ENCODE peak calls at places on chromosomes 1 and 21, in four cellular contexts. R, K, X and O are unnamed samples.

GRCh38 chr21:26116456-26117011 is 54.0 kb downstream of the APP start:
- DNase-seq in R (peak; percentile 97), K (no peak), X (no peak), O (no peak)

GRCh38 chr1:19400875-19401854 is 84.2 kb downstream of the CAPZB start:
- DNase-seq in R (peak; percentile 82), K (no peak), X (no peak), O (peak; percentile 35)

GRCh38 chr1:233656032-233656620 is 42.2 kb downstream of the KCNK1 start:
- DNase-seq in R (no peak), K (no peak), X (no peak), O (no peak)

GRCh38 chr1:112926858-112927257 is 29.1 kb downstream of the SLC16A1 start:
- DNase-seq in R (no peak), K (no peak), X (no peak), O (no peak)

GRCh38 chr1:55425310-55425930 is 210.3 kb upstream of the USP24 start:
- DNase-seq in R (peak; percentile 28), K (no peak), X (no peak), O (no peak)

GRCh38 chr1:78091215-78091813 is 45.5 kb downstream of the GIPC2 start:
- DNase-seq in R (peak; percentile 6), K (no peak), X (no peak), O (no peak)

GRCh38 chr1:94633051-94633450 is 91.5 kb upstream of the F3 start:
- DNase-seq in R (no peak), K (no peak), X (no peak), O (no peak)

GRCh38 chr21:39137248-39138186 is 45.7 kb downstream of the PSMG1 start:
- DNase-seq in R (peak; percentile 90), K (no peak), X (no peak), O (no peak)

GRCh38 chr1:63674238-63674864 is 81.1 kb downstream of the PGM1 start:
- DNase-seq in R (peak; percentile 91), K (no peak), X (no peak), O (peak; percentile 92)

GRCh38 chr1:164907666-164908065 is 348.7 kb downstream of the PBX1 start:
- DNase-seq in R (peak; percentile 89), K (no peak), X (no peak), O (no peak)

GRCh38 chr1:59265622-59266021 is 31.3 kb upstream of the FGGY start:
- DNase-seq in R (no peak), K (no peak), X (no peak), O (no peak)

GRCh38 chr1:8970870-8971337 is 25.2 kb downstream of the CA6 start:
- DNase-seq in R (no peak), K (no peak), X (no peak), O (no peak)

GRCh38 chr1:78255849-78256248 is 210.1 kb downstream of the GIPC2 start:
- DNase-seq in R (no peak), K (no peak), X (no peak), O (no peak)

GRCh38 chr1:121522061-121522759 is 337.4 kb downstream of the SRGAP2C start:
- DNase-seq in R (no peak), K (no peak), X (no peak), O (no peak)

GRCh38 chr1:154179951-154180687 is 11.8 kb downstream of the TPM3 start:
- DNase-seq in R (peak; percentile 78), K (no peak), X (no peak), O (no peak)
- H3K4me3 ChIP-seq in R (no peak overlapping the region), K (peak overlapping the region; percentile 73), X (peak overlapping the region; percentile 9), O (no peak overlapping the region)

GRCh38 chr1:155932085-155932484 is 2.1 kb downstream of the KHDC4 start:
- DNase-seq in R (peak; percentile 48), K (no peak), X (no peak), O (no peak)

GRCh38 chr1:155933591-155934096 is 569 bp downstream of the KHDC4 start:
- DNase-seq in R (no peak), K (no peak), X (no peak), O (no peak)

GRCh38 chr1:155929057-155929456 is 5.2 kb downstream of the KHDC4 start:
- DNase-seq in R (no peak), K (no peak), X (no peak), O (no peak)

GRCh38 chr1:155932487-155932886 is 1.7 kb downstream of the KHDC4 start:
- DNase-seq in R (no peak), K (no peak), X (no peak), O (no peak)

DNA sequence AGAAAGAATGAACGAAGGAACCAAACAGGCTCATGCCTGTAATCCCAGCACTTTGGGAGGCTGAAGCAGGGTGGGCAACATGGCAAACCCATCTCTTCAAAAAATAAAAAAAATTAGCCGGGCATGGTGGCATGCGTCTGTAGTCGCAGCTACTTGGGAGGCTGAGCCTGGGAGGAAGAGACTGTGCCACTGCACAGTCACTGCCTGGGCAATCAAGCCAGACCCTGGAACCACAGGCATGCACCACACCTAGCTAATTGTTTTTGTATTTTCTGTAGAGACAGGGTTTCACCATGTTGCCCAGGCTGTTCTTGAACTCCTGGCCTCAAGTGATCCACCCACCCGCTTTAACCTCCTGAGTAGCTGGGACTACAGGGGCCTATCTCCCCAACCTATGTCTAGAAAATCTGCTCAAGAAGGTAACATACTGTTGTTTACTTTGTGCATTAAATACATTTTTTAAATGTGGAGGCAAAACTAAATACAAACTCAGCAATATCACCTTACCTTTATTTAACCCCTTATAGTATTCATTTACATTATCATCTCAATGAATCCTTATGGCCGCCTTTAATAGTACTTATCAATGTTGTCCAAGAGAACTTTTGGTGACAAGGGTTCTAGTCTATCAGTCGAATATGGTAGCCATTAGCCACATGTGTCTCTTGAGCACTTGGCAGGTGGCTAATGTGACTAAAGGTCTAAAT is 2.7 kb downstream of the KHDC4 start:
- DNase-seq in R (no peak), K (no peak), X (no peak), O (no peak)
- H3K27me3 ChIP-seq in R (no peaks in the 10 kb centered on the region), K (no peaks in the 10 kb centered on the region), X (no peaks in the 10 kb centered on the region), O (no peaks in the 10 kb centered on the region)

GRCh38 chr1:72122099-72122893 is 160.0 kb downstream of the NEGR1 start:
- DNase-seq in R (no peak), K (no peak), X (no peak), O (no peak)
- H3K27ac ChIP-seq in R (no peak overlapping the region), K (peak overlapping the region; percentile 48), X (no peak overlapping the region), O (no peak overlapping the region)

GRCh38 chr1:27634982-27635362 is at the start of gene FGR:
- DNase-seq in R (no peak), K (no peak), X (no peak), O (no peak)
- H3K4me3 ChIP-seq in R (peak within 1 kb of the TSS; percentile 11), K (peak within 1 kb of the TSS; percentile 55), X (peak within 1 kb of the TSS; percentile 56), O (peak within 1 kb of the TSS; percentile 57)

DNA sequence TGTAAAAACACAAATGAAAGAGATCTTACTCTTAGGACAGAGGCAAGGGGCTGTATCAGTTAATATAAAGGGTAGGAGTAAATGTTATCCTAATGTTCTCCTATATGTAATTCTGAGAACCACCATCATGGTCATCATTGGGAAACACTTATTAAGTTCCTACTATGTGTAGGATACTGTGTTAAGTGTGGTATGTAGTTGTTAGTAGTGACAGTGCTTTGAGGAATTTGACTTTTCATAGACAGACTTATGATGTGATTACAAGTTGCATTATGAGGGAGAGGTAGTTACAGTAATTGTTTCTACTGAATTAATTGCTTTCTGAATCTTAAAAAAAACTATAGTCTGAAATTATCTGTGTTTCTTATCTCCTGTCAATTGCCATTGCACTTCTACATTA is 51.8 kb upstream of the PGD start:
- DNase-seq in R (no peak), K (no peak), X (no peak), O (no peak)
- H3K27me3 ChIP-seq in R (no peaks in the 10 kb centered on the region), K (no peaks in the 10 kb centered on the region), X (no peaks in the 10 kb centered on the region), O (no peaks in the 10 kb centered on the region)

GRCh38 chr1:109185357-109185756 is 28.4 kb upstream of the SARS1 start:
- DNase-seq in R (no peak), K (no peak), X (no peak), O (no peak)

GRCh38 chr1:109184657-109185056 is 29.1 kb upstream of the SARS1 start:
- DNase-seq in R (no peak), K (no peak), X (no peak), O (no peak)

GRCh38 chr1:109181085-109181806 is 32.5 kb upstream of the SARS1 start:
- DNase-seq in R (no peak), K (no peak), X (no peak), O (no peak)

GRCh38 chr1:109183339-109183738 is 30.4 kb upstream of the SARS1 start:
- DNase-seq in R (no peak), K (no peak), X (no peak), O (no peak)

DNA sequence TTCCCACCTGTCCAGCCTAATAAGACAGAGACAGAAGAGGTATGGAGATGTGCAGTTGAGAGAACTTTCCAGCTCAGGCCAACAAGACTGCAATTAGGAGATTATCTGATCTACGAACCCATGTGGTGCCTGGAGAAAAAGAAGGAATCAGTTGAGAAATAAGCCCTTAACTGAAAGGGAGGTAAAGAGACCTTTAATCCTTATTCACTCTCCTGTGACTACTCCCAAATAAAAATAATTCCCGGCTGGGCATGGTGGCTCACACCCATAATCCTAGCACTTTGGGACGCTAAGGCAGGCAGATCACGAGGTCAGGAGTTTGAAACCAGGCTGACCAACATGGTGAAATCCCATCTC is 31.9 kb upstream of the SARS1 start:
- DNase-seq in R (no peak), K (no peak), X (no peak), O (no peak)
- H3K27ac ChIP-seq in R (no peak overlapping the region), K (no peak overlapping the region), X (no peak overlapping the region), O (no peak overlapping the region)

GRCh38 chr1:64934115-64934880 is 32.1 kb downstream of the JAK1 start:
- DNase-seq in R (no peak), K (no peak), X (no peak), O (no peak)
- H3K4me3 ChIP-seq in R (no peak overlapping the region), K (no peak overlapping the region), X (no peak overlapping the region), O (no peak overlapping the region)

GRCh38 chr1:231159963-231160761 is 1.7 kb upstream of the TRIM67 start:
- DNase-seq in R (no peak), K (no peak), X (no peak), O (no peak)

GRCh38 chr1:231159202-231159962 is 2.5 kb upstream of the TRIM67 start:
- DNase-seq in R (no peak), K (no peak), X (no peak), O (no peak)

GRCh38 chr1:231161711-231162299 is at the start of gene TRIM67:
- DNase-seq in R (peak; percentile 60), K (no peak), X (no peak), O (no peak)

GRCh38 chr1:231162300-231162969 is 577 bp downstream of the TRIM67 start:
- DNase-seq in R (peak; percentile 75), K (no peak), X (no peak), O (no peak)

GRCh38 chr1:231160851-231161710 is 777 bp upstream of the TRIM67 start:
- DNase-seq in R (no peak), K (no peak), X (no peak), O (no peak)
- H3K27me3 ChIP-seq in R (peaks cover 41% of the 10 kb centered on the region), K (peaks cover 83% of the 10 kb centered on the region), X (peaks cover 20% of the 10 kb centered on the region), O (peaks cover 47% of the 10 kb centered on the region)